ENCODE peak calls at places on chromosome X, in eight cellular contexts. K is ascending aorta; P is AG09309; T is aorta; W is hippocampal formation; F is mesendoderm; Q is Caco-2; B is stimulated activated CD4-positive, alpha-beta T cell treated with anti-CD3 and anti-CD28 coated beads, Interleukin-12 subunit alpha, Interleukin-12 subunit beta, amount 100 ng/mL, for 24 hours. V is an unnamed sample.

GRCh38 chrX:107716816-107717700 is 58.5 kb downstream of the TSC22D3 start:
- DNase-seq in Q (no peak), T (peak), B (peak), P (peak), K (peak), W (peak), F (peak), V (peak)

GRCh38 chrX:150364347-150365050 is 1.4 kb downstream of the MAMLD1 start:
- DNase-seq in F (peak), Q (no peak), P (no peak), B (no peak), T (peak), W (no peak), K (no peak), V (peak)

GRCh38 chrX:154373340-154374306 is 811 bp downstream of the FLNA start:
- DNase-seq in B (no peak), F (peak), K (no peak), W (peak), Q (peak), T (peak), P (no peak), V (peak)

GRCh38 chrX:67734111-67734753 is 190.4 kb downstream of the AR start:
- DNase-seq in B (no peak), P (no peak), K (no peak), T (no peak), W (no peak), F (no peak), Q (no peak), V (no peak)

GRCh38 chrX:134743121-134743520 is 84.8 kb upstream of the PLAC1 start:
- DNase-seq in K (no peak), P (no peak), F (no peak), Q (no peak), T (no peak), W (no peak), B (no peak), V (no peak)

GRCh38 chrX:135408794-135409193 is 12.9 kb upstream of the SMIM10L2A start:
- DNase-seq in P (no peak), K (no peak), B (no peak), F (peak), W (no peak), T (no peak), Q (no peak), V (no peak)

GRCh38 chrX:96770315-96770714 is 85.7 kb downstream of the DIAPH2 start:
- DNase-seq in K (no peak), Q (no peak), P (no peak), W (peak), B (no peak), F (no peak), T (no peak), V (no peak)

GRCh38 chrX:129825746-129826505 is 17.8 kb downstream of the ZDHHC9 start:
- DNase-seq in Q (peak), W (no peak), T (no peak), B (no peak), P (no peak), F (no peak), K (no peak), V (no peak)

GRCh38 chrX:106903291-106903820 is at the start of gene RIPPLY1:
- DNase-seq in W (no peak), T (no peak), F (peak), K (no peak), B (no peak), Q (no peak), P (no peak), V (no peak)

V was measured in tibial artery.